ENCODE peak calls at places on chromosomes 2 and 18, in six cellular contexts. One of them, this sample, is unnamed.

GRCh38 chr2:104976603-104977120 is 61.2 kb upstream of the MRPS9 start:
- DNase-seq in stimulated activated CD8-positive, alpha-beta memory T cell treated with anti-CD3 and anti-CD28 coated beads, Interleukin-7, amount 100 ng/mL, for 1 hour: no peak
- DNase-seq in stimulated activated CD4-positive, alpha-beta T cell treated with anti-CD3 and anti-CD28 coated beads, Interleukin-2, amount 100 ng/mL, for 48 hours: peak
- DNase-seq in GM03348: no peak
- DNase-seq in activated T-cell treated with anti-CD3 and anti-CD28 coated beads for 1 hour: no peak
- DNase-seq in NCI-H1105: no peak
- DNase-seq in this sample: no peak

GRCh38 chr2:176585791-176586190 is 316.5 kb downstream of the MTX2 start:
- DNase-seq in activated T-cell treated with anti-CD3 and anti-CD28 coated beads for 1 hour: no peak
- DNase-seq in NCI-H1105: no peak
- DNase-seq in stimulated activated CD4-positive, alpha-beta T cell treated with anti-CD3 and anti-CD28 coated beads, Interleukin-2, amount 100 ng/mL, for 48 hours: no peak
- DNase-seq in GM03348: no peak
- DNase-seq in stimulated activated CD8-positive, alpha-beta memory T cell treated with anti-CD3 and anti-CD28 coated beads, Interleukin-7, amount 100 ng/mL, for 1 hour: no peak
- DNase-seq in this sample: no peak

GRCh38 chr2:230019742-230020141 is 49.0 kb downstream of the SLC16A14 start:
- DNase-seq in stimulated activated CD4-positive, alpha-beta T cell treated with anti-CD3 and anti-CD28 coated beads, Interleukin-2, amount 100 ng/mL, for 48 hours: no peak
- DNase-seq in stimulated activated CD8-positive, alpha-beta memory T cell treated with anti-CD3 and anti-CD28 coated beads, Interleukin-7, amount 100 ng/mL, for 1 hour: no peak
- DNase-seq in NCI-H1105: no peak
- DNase-seq in GM03348: no peak
- DNase-seq in activated T-cell treated with anti-CD3 and anti-CD28 coated beads for 1 hour: no peak
- DNase-seq in this sample: no peak

GRCh38 chr2:64945973-64946736 is 43.0 kb upstream of the SLC1A4 start:
- DNase-seq in stimulated activated CD4-positive, alpha-beta T cell treated with anti-CD3 and anti-CD28 coated beads, Interleukin-2, amount 100 ng/mL, for 48 hours: peak
- DNase-seq in activated T-cell treated with anti-CD3 and anti-CD28 coated beads for 1 hour: peak
- DNase-seq in GM03348: peak
- DNase-seq in NCI-H1105: no peak
- DNase-seq in stimulated activated CD8-positive, alpha-beta memory T cell treated with anti-CD3 and anti-CD28 coated beads, Interleukin-7, amount 100 ng/mL, for 1 hour: peak
- DNase-seq in this sample: no peak

GRCh38 chr2:183780072-183780471 is 655.8 kb downstream of the NUP35 start:
- DNase-seq in stimulated activated CD4-positive, alpha-beta T cell treated with anti-CD3 and anti-CD28 coated beads, Interleukin-2, amount 100 ng/mL, for 48 hours: no peak
- DNase-seq in activated T-cell treated with anti-CD3 and anti-CD28 coated beads for 1 hour: no peak
- DNase-seq in stimulated activated CD8-positive, alpha-beta memory T cell treated with anti-CD3 and anti-CD28 coated beads, Interleukin-7, amount 100 ng/mL, for 1 hour: no peak
- DNase-seq in NCI-H1105: no peak
- DNase-seq in GM03348: no peak
- DNase-seq in this sample: no peak

GRCh38 chr18:79681484-79682387 is 2.1 kb downstream of the CTDP1 start:
- DNase-seq in stimulated activated CD4-positive, alpha-beta T cell treated with anti-CD3 and anti-CD28 coated beads, Interleukin-2, amount 100 ng/mL, for 48 hours: peak
- DNase-seq in stimulated activated CD8-positive, alpha-beta memory T cell treated with anti-CD3 and anti-CD28 coated beads, Interleukin-7, amount 100 ng/mL, for 1 hour: peak
- DNase-seq in GM03348: no peak
- DNase-seq in NCI-H1105: no peak
- DNase-seq in activated T-cell treated with anti-CD3 and anti-CD28 coated beads for 1 hour: no peak
- DNase-seq in this sample: no peak

GRCh38 chr2:44582363-44583008 is 220.7 kb downstream of the CAMKMT start:
- DNase-seq in GM03348: peak
- DNase-seq in stimulated activated CD4-positive, alpha-beta T cell treated with anti-CD3 and anti-CD28 coated beads, Interleukin-2, amount 100 ng/mL, for 48 hours: no peak
- DNase-seq in activated T-cell treated with anti-CD3 and anti-CD28 coated beads for 1 hour: no peak
- DNase-seq in NCI-H1105: no peak
- DNase-seq in stimulated activated CD8-positive, alpha-beta memory T cell treated with anti-CD3 and anti-CD28 coated beads, Interleukin-7, amount 100 ng/mL, for 1 hour: no peak
- DNase-seq in this sample: no peak

GRCh38 chr2:85601771-85602475 is 575 bp downstream of the TMEM150A start:
- DNase-seq in NCI-H1105: no peak
- DNase-seq in GM03348: peak
- DNase-seq in stimulated activated CD8-positive, alpha-beta memory T cell treated with anti-CD3 and anti-CD28 coated beads, Interleukin-7, amount 100 ng/mL, for 1 hour: no peak
- DNase-seq in activated T-cell treated with anti-CD3 and anti-CD28 coated beads for 1 hour: no peak
- DNase-seq in stimulated activated CD4-positive, alpha-beta T cell treated with anti-CD3 and anti-CD28 coated beads, Interleukin-2, amount 100 ng/mL, for 48 hours: no peak
- DNase-seq in this sample: no peak

GRCh38 chr2:237011196-237011595 is 74.5 kb upstream of the COPS8 start:
- DNase-seq in stimulated activated CD4-positive, alpha-beta T cell treated with anti-CD3 and anti-CD28 coated beads, Interleukin-2, amount 100 ng/mL, for 48 hours: no peak
- DNase-seq in stimulated activated CD8-positive, alpha-beta memory T cell treated with anti-CD3 and anti-CD28 coated beads, Interleukin-7, amount 100 ng/mL, for 1 hour: no peak
- DNase-seq in NCI-H1105: no peak
- DNase-seq in GM03348: no peak
- DNase-seq in activated T-cell treated with anti-CD3 and anti-CD28 coated beads for 1 hour: no peak
- DNase-seq in this sample: no peak

GRCh38 chr18:80147418-80148315 is 38.6 kb downstream of the ADNP2 start:
- DNase-seq in activated T-cell treated with anti-CD3 and anti-CD28 coated beads for 1 hour: peak
- DNase-seq in GM03348: peak
- DNase-seq in NCI-H1105: peak
- DNase-seq in stimulated activated CD8-positive, alpha-beta memory T cell treated with anti-CD3 and anti-CD28 coated beads, Interleukin-7, amount 100 ng/mL, for 1 hour: peak
- DNase-seq in stimulated activated CD4-positive, alpha-beta T cell treated with anti-CD3 and anti-CD28 coated beads, Interleukin-2, amount 100 ng/mL, for 48 hours: peak
- DNase-seq in this sample: peak

GRCh38 chr2:164065038-164065437 is 329.2 kb upstream of the FIGN start:
- DNase-seq in GM03348: no peak
- DNase-seq in stimulated activated CD4-positive, alpha-beta T cell treated with anti-CD3 and anti-CD28 coated beads, Interleukin-2, amount 100 ng/mL, for 48 hours: no peak
- DNase-seq in stimulated activated CD8-positive, alpha-beta memory T cell treated with anti-CD3 and anti-CD28 coated beads, Interleukin-7, amount 100 ng/mL, for 1 hour: no peak
- DNase-seq in activated T-cell treated with anti-CD3 and anti-CD28 coated beads for 1 hour: no peak
- DNase-seq in NCI-H1105: no peak
- DNase-seq in this sample: no peak

GRCh38 chr18:28922936-28923335 is 746.0 kb upstream of the CDH2 start:
- DNase-seq in activated T-cell treated with anti-CD3 and anti-CD28 coated beads for 1 hour: no peak
- DNase-seq in stimulated activated CD4-positive, alpha-beta T cell treated with anti-CD3 and anti-CD28 coated beads, Interleukin-2, amount 100 ng/mL, for 48 hours: no peak
- DNase-seq in GM03348: no peak
- DNase-seq in stimulated activated CD8-positive, alpha-beta memory T cell treated with anti-CD3 and anti-CD28 coated beads, Interleukin-7, amount 100 ng/mL, for 1 hour: no peak
- DNase-seq in NCI-H1105: no peak
- DNase-seq in this sample: no peak

GRCh38 chr2:29811378-29811777 is 110.0 kb downstream of the ALK start:
- DNase-seq in stimulated activated CD8-positive, alpha-beta memory T cell treated with anti-CD3 and anti-CD28 coated beads, Interleukin-7, amount 100 ng/mL, for 1 hour: no peak
- DNase-seq in NCI-H1105: no peak
- DNase-seq in stimulated activated CD4-positive, alpha-beta T cell treated with anti-CD3 and anti-CD28 coated beads, Interleukin-2, amount 100 ng/mL, for 48 hours: no peak
- DNase-seq in GM03348: no peak
- DNase-seq in activated T-cell treated with anti-CD3 and anti-CD28 coated beads for 1 hour: no peak
- DNase-seq in this sample: no peak

GRCh38 chr2:235088608-235089020 is 136.8 kb downstream of the SH3BP4 start:
- DNase-seq in NCI-H1105: no peak
- DNase-seq in GM03348: no peak
- DNase-seq in activated T-cell treated with anti-CD3 and anti-CD28 coated beads for 1 hour: no peak
- DNase-seq in stimulated activated CD4-positive, alpha-beta T cell treated with anti-CD3 and anti-CD28 coated beads, Interleukin-2, amount 100 ng/mL, for 48 hours: no peak
- DNase-seq in stimulated activated CD8-positive, alpha-beta memory T cell treated with anti-CD3 and anti-CD28 coated beads, Interleukin-7, amount 100 ng/mL, for 1 hour: no peak
- DNase-seq in this sample: no peak

GRCh38 chr2:177489719-177490301 is 97.2 kb downstream of the AGPS start:
- DNase-seq in stimulated activated CD4-positive, alpha-beta T cell treated with anti-CD3 and anti-CD28 coated beads, Interleukin-2, amount 100 ng/mL, for 48 hours: no peak
- DNase-seq in GM03348: peak
- DNase-seq in activated T-cell treated with anti-CD3 and anti-CD28 coated beads for 1 hour: no peak
- DNase-seq in NCI-H1105: peak
- DNase-seq in stimulated activated CD8-positive, alpha-beta memory T cell treated with anti-CD3 and anti-CD28 coated beads, Interleukin-7, amount 100 ng/mL, for 1 hour: no peak
- DNase-seq in this sample: no peak

GRCh38 chr2:102788880-102789250 is 27.0 kb downstream of the TMEM182 start:
- DNase-seq in GM03348: no peak
- DNase-seq in activated T-cell treated with anti-CD3 and anti-CD28 coated beads for 1 hour: no peak
- DNase-seq in NCI-H1105: no peak
- DNase-seq in stimulated activated CD4-positive, alpha-beta T cell treated with anti-CD3 and anti-CD28 coated beads, Interleukin-2, amount 100 ng/mL, for 48 hours: no peak
- DNase-seq in stimulated activated CD8-positive, alpha-beta memory T cell treated with anti-CD3 and anti-CD28 coated beads, Interleukin-7, amount 100 ng/mL, for 1 hour: no peak
- DNase-seq in this sample: peak

GRCh38 chr18:70148039-70148438 is 57.4 kb downstream of the RTTN start:
- DNase-seq in activated T-cell treated with anti-CD3 and anti-CD28 coated beads for 1 hour: no peak
- DNase-seq in stimulated activated CD8-positive, alpha-beta memory T cell treated with anti-CD3 and anti-CD28 coated beads, Interleukin-7, amount 100 ng/mL, for 1 hour: no peak
- DNase-seq in NCI-H1105: no peak
- DNase-seq in GM03348: no peak
- DNase-seq in stimulated activated CD4-positive, alpha-beta T cell treated with anti-CD3 and anti-CD28 coated beads, Interleukin-2, amount 100 ng/mL, for 48 hours: no peak
- DNase-seq in this sample: no peak

GRCh38 chr18:8988262-8988871 is 114.1 kb upstream of the NDUFV2 start:
- DNase-seq in stimulated activated CD4-positive, alpha-beta T cell treated with anti-CD3 and anti-CD28 coated beads, Interleukin-2, amount 100 ng/mL, for 48 hours: peak
- DNase-seq in stimulated activated CD8-positive, alpha-beta memory T cell treated with anti-CD3 and anti-CD28 coated beads, Interleukin-7, amount 100 ng/mL, for 1 hour: peak
- DNase-seq in NCI-H1105: peak
- DNase-seq in activated T-cell treated with anti-CD3 and anti-CD28 coated beads for 1 hour: peak
- DNase-seq in GM03348: peak
- DNase-seq in this sample: peak

GRCh38 chr2:45029215-45029614 is 20.0 kb upstream of the SIX2 start:
- DNase-seq in stimulated activated CD4-positive, alpha-beta T cell treated with anti-CD3 and anti-CD28 coated beads, Interleukin-2, amount 100 ng/mL, for 48 hours: no peak
- DNase-seq in GM03348: no peak
- DNase-seq in stimulated activated CD8-positive, alpha-beta memory T cell treated with anti-CD3 and anti-CD28 coated beads, Interleukin-7, amount 100 ng/mL, for 1 hour: no peak
- DNase-seq in activated T-cell treated with anti-CD3 and anti-CD28 coated beads for 1 hour: no peak
- DNase-seq in NCI-H1105: no peak
- DNase-seq in this sample: no peak

GRCh38 chr2:26840937-26841610 is 6.9 kb upstream of the DPYSL5 start:
- DNase-seq in GM03348: no peak
- DNase-seq in stimulated activated CD4-positive, alpha-beta T cell treated with anti-CD3 and anti-CD28 coated beads, Interleukin-2, amount 100 ng/mL, for 48 hours: no peak
- DNase-seq in stimulated activated CD8-positive, alpha-beta memory T cell treated with anti-CD3 and anti-CD28 coated beads, Interleukin-7, amount 100 ng/mL, for 1 hour: no peak
- DNase-seq in NCI-H1105: no peak
- DNase-seq in activated T-cell treated with anti-CD3 and anti-CD28 coated beads for 1 hour: no peak
- DNase-seq in this sample: no peak

GRCh38 chr2:128568106-128568505 is 249.4 kb upstream of the HS6ST1 start:
- DNase-seq in GM03348: no peak
- DNase-seq in NCI-H1105: no peak
- DNase-seq in activated T-cell treated with anti-CD3 and anti-CD28 coated beads for 1 hour: no peak
- DNase-seq in stimulated activated CD4-positive, alpha-beta T cell treated with anti-CD3 and anti-CD28 coated beads, Interleukin-2, amount 100 ng/mL, for 48 hours: no peak
- DNase-seq in stimulated activated CD8-positive, alpha-beta memory T cell treated with anti-CD3 and anti-CD28 coated beads, Interleukin-7, amount 100 ng/mL, for 1 hour: no peak
- DNase-seq in this sample: no peak

GRCh38 chr2:164205347-164205746 is 415.9 kb downstream of the GRB14 start:
- DNase-seq in stimulated activated CD4-positive, alpha-beta T cell treated with anti-CD3 and anti-CD28 coated beads, Interleukin-2, amount 100 ng/mL, for 48 hours: no peak
- DNase-seq in activated T-cell treated with anti-CD3 and anti-CD28 coated beads for 1 hour: no peak
- DNase-seq in NCI-H1105: no peak
- DNase-seq in stimulated activated CD8-positive, alpha-beta memory T cell treated with anti-CD3 and anti-CD28 coated beads, Interleukin-7, amount 100 ng/mL, for 1 hour: no peak
- DNase-seq in GM03348: peak
- DNase-seq in this sample: no peak

GRCh38 chr18:35088931-35089330 is 47.7 kb downstream of the MAPRE2 start:
- DNase-seq in stimulated activated CD8-positive, alpha-beta memory T cell treated with anti-CD3 and anti-CD28 coated beads, Interleukin-7, amount 100 ng/mL, for 1 hour: no peak
- DNase-seq in activated T-cell treated with anti-CD3 and anti-CD28 coated beads for 1 hour: no peak
- DNase-seq in NCI-H1105: no peak
- DNase-seq in GM03348: no peak
- DNase-seq in stimulated activated CD4-positive, alpha-beta T cell treated with anti-CD3 and anti-CD28 coated beads, Interleukin-2, amount 100 ng/mL, for 48 hours: no peak
- DNase-seq in this sample: no peak

GRCh38 chr2:40072442-40073232 is 293.6 kb upstream of the THUMPD2 start:
- DNase-seq in GM03348: no peak
- DNase-seq in stimulated activated CD4-positive, alpha-beta T cell treated with anti-CD3 and anti-CD28 coated beads, Interleukin-2, amount 100 ng/mL, for 48 hours: no peak
- DNase-seq in activated T-cell treated with anti-CD3 and anti-CD28 coated beads for 1 hour: no peak
- DNase-seq in NCI-H1105: no peak
- DNase-seq in stimulated activated CD8-positive, alpha-beta memory T cell treated with anti-CD3 and anti-CD28 coated beads, Interleukin-7, amount 100 ng/mL, for 1 hour: no peak
- DNase-seq in this sample: no peak